ENCODE peak calls at places on chromosomes 5 and 9, in seven cellular contexts. I, E, X, T, F, V and P are unnamed samples.

GRCh38 chr5:13478831-13479465 is 465.5 kb downstream of the DNAH5 start:
- DNase-seq in F (no peak), X (no peak), V (peak; percentile 53), E (peak; percentile 64), I (peak; percentile 57), T (no peak), P (peak; percentile 65)

GRCh38 chr5:133383580-133383939 is 228.8 kb downstream of the FSTL4 start:
- DNase-seq in V (no peak), T (no peak), I (no peak), F (no peak), X (no peak), E (no peak), P (no peak)

GRCh38 chr9:85716031-85716877 is 25.5 kb downstream of the AGTPBP1 start:
- DNase-seq in V (no peak), E (peak; percentile 7), X (no peak), F (no peak), T (no peak), I (no peak), P (no peak)

GRCh38 chr9:97307091-97307490 is 368 bp upstream of the CCDC180 start:
- DNase-seq in T (peak; percentile 89), V (peak; percentile 73), I (peak; percentile 57), F (peak; percentile 65), E (peak; percentile 21), X (no peak), P (peak; percentile 71)

GRCh38 chr9:83526901-83527300 is 11.3 kb downstream of the FRMD3 start:
- DNase-seq in I (no peak), V (no peak), T (no peak), X (no peak), F (no peak), E (no peak), P (no peak)

GRCh38 chr5:167478156-167478555 is 813.3 kb upstream of the WWC1 start:
- DNase-seq in V (no peak), T (no peak), X (no peak), E (no peak), F (no peak), I (no peak), P (no peak)

GRCh38 chr9:127930298-127931091 is at the start of gene PIP5KL1:
- DNase-seq in E (peak; percentile 57), X (no peak), F (peak; percentile 84), I (peak; percentile 64), T (no peak), V (peak; percentile 84), P (peak; percentile 71)

GRCh38 chr9:16023466-16023865 is 470.6 kb downstream of the CCDC171 start:
- DNase-seq in I (no peak), X (no peak), V (peak; percentile 91), E (no peak), F (no peak), T (no peak), P (no peak)

GRCh38 chr5:8366296-8366695 is 497.3 kb downstream of the MTRR start:
- DNase-seq in V (no peak), T (no peak), F (no peak), I (no peak), X (no peak), E (no peak), P (no peak)

GRCh38 chr5:76134646-76135045 is 51.5 kb downstream of the SV2C start:
- DNase-seq in E (no peak), X (no peak), I (peak; percentile 21), F (no peak), T (no peak), V (no peak), P (no peak)

GRCh38 chr9:115275753-115276152 is 157.8 kb upstream of the TNC start:
- DNase-seq in E (peak; percentile 34), I (peak; percentile 64), F (no peak), V (no peak), T (no peak), X (no peak), P (peak; percentile 73)

GRCh38 chr9:117487555-117488175 is 72.8 kb upstream of the ASTN2 start:
- DNase-seq in I (peak; percentile 78), V (peak; percentile 58), T (peak; percentile 75), X (no peak), E (peak; percentile 58), F (peak; percentile 75), P (peak; percentile 65)

GRCh38 chr5:133831506-133832224 is 136.8 kb downstream of the C5orf15 start:
- DNase-seq in X (peak; percentile 39), E (peak; percentile 74), F (no peak), T (no peak), I (peak; percentile 29), V (peak; percentile 32), P (peak; percentile 41)

DNA sequence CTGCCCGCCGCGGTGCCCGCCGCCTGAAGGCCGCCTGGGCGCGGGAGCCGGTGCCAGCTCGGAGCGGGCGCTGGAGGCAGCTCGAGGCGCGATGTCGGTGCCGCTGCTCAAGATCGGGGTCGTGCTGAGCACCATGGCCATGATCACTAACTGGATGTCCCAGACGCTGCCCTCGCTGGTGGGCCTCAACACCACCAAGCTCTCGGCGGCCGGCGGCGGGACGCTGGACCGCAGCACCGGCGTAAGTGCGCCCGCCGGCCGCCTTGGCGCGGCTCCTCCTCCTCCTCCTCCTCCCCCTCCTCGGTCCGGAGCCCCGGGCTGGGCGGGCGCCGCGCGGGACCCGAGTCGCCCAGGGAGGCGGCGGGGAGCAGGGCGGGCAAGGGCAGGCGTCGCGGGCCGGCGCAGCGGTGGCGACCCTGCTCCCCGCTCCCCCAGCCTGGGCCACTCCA is 455 bp downstream of the OLFM1 start:
- DNase-seq in F (no peak), I (no peak), T (no peak), V (no peak), E (no peak), X (no peak), P (no peak)
- H3K4me3 ChIP-seq in F (peak overlapping the region; percentile 63), I (no peak overlapping the region), T (peak overlapping the region; percentile 18), V (no peak overlapping the region), E (no peak overlapping the region), X (no peak overlapping the region), P (no peak overlapping the region)

GRCh38 chr9:108654566-108654965 is 201.2 kb downstream of the ACTL7B start:
- DNase-seq in T (no peak), F (no peak), E (peak; percentile 59), I (no peak), X (no peak), V (peak; percentile 18), P (peak; percentile 31)
- H3K4me3 ChIP-seq in T (no peak overlapping the region), F (no peak overlapping the region), E (no peak overlapping the region), I (no peak overlapping the region), X (no peak overlapping the region), V (no peak overlapping the region), P (no peak overlapping the region)

GRCh38 chr9:5895782-5896181 is 5.1 kb downstream of the MLANA start:
- DNase-seq in I (no peak), V (no peak), X (no peak), T (no peak), E (peak; percentile 42), F (peak; percentile 32), P (no peak)

GRCh38 chr9:5897851-5898250 is 7.2 kb downstream of the MLANA start:
- DNase-seq in E (no peak), I (no peak), T (no peak), F (no peak), V (peak; percentile 17), X (no peak), P (no peak)

GRCh38 chr9:5894237-5894959 is 3.7 kb downstream of the MLANA start:
- DNase-seq in I (no peak), E (no peak), V (no peak), F (no peak), X (no peak), T (no peak), P (no peak)

GRCh38 chr9:5899292-5899691 is 8.6 kb downstream of the MLANA start:
- DNase-seq in E (no peak), I (no peak), V (peak; percentile 8), T (no peak), X (no peak), F (no peak), P (no peak)

DNA sequence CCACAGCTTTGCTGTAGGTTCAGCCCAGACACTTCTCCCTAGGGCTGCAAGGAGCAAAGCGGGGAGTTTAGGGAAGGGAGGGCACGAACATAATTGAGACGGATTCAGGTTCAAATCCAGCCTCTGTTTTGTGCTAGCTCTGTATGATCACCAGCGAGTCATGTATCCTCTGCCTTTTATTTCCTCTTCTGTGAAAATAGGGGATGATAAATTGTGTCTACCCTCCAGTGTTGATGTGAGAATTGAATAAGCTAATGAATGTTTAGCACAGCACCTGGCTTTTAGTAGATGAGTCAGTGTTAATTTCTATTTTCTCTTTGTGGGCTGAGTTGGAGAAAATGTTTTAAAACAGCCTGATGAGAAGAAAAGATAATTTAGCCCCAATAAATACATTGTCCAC is 6.2 kb downstream of the MLANA start:
- DNase-seq in I (no peak), X (no peak), T (no peak), F (no peak), V (no peak), E (no peak), P (no peak)
- H3K4me3 ChIP-seq in I (no peak overlapping the region), X (no peak overlapping the region), T (no peak overlapping the region), F (no peak overlapping the region), V (no peak overlapping the region), E (no peak overlapping the region), P (no peak overlapping the region)

GRCh38 chr5:150789943-150790611 is 11.5 kb downstream of the SMIM3 start:
- DNase-seq in X (peak; percentile 92), T (peak; percentile 26), F (no peak), E (peak; percentile 100), I (peak; percentile 50), V (peak; percentile 98), P (peak; percentile 100)
- H3K4me3 ChIP-seq in X (no peak overlapping the region), T (no peak overlapping the region), F (no peak overlapping the region), E (no peak overlapping the region), I (no peak overlapping the region), V (no peak overlapping the region), P (peak overlapping the region; percentile 37)

GRCh38 chr9:100442072-100442471 is 15.1 kb downstream of the MSANTD3 start:
- DNase-seq in F (no peak), E (no peak), X (no peak), T (no peak), V (no peak), I (no peak), P (no peak)
- H3K4me3 ChIP-seq in F (no peak overlapping the region), E (no peak overlapping the region), X (no peak overlapping the region), T (no peak overlapping the region), V (no peak overlapping the region), I (no peak overlapping the region), P (no peak overlapping the region)

GRCh38 chr5:98765815-98766214 is 7.6 kb upstream of the RGMB start:
- DNase-seq in F (no peak), E (no peak), I (no peak), X (no peak), T (no peak), V (no peak), P (no peak)

GRCh38 chr5:98769006-98769255 is 4.5 kb upstream of the RGMB start:
- DNase-seq in V (no peak), T (no peak), I (peak; percentile 40), E (no peak), F (no peak), X (no peak), P (no peak)

GRCh38 chr5:98769256-98770157 is 4.0 kb upstream of the RGMB start:
- DNase-seq in X (no peak), E (no peak), T (peak; percentile 48), F (no peak), V (peak; percentile 70), I (no peak), P (no peak)

GRCh38 chr5:98768160-98769005 is 5.1 kb upstream of the RGMB start:
- DNase-seq in X (no peak), I (peak; percentile 68), V (peak; percentile 77), T (peak; percentile 35), E (peak; percentile 58), F (peak; percentile 35), P (no peak)

DNA sequence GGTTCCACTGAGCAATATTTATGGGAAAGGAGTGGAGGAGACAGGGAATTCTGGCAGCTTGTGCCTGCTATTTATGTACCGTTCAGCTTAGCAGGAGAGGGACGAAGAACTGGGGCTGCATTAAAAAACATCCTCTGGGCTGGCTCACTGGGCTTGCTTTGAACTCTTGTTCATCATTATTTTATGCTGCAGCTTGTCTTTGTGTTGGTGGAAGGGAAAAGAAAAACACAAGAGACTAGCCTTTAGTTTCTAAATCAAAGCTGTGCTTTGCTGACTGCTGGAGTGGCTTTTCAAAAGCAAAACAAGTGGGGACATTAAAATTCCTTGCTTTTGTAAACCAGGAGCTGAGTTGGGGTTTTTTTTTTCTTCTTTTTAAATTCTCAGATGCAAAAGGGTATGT is 5.9 kb upstream of the RGMB start:
- DNase-seq in E (no peak), X (no peak), T (no peak), I (no peak), F (no peak), V (no peak), P (no peak)
- H3K4me3 ChIP-seq in E (no peak overlapping the region), X (no peak overlapping the region), T (no peak overlapping the region), I (no peak overlapping the region), F (peak overlapping the region; percentile 85), V (no peak overlapping the region), P (no peak overlapping the region)